ENCODE peak calls at places on chromosomes 7 and 10, in six cellular contexts. K is left ventricle myocardium inferior, V is WERI-Rb-1, C is transverse colon, W is PC-3, Q is fibroblast of lung. S is an unnamed sample. For H3K27me3 and H3K36me3, the result is how much of the 10 kb centered on the place peaks cover.

GRCh38 chr7:102883098-102883860 is 29.5 kb upstream of the LRRC17 start:
- DNase-seq in K (no peak), V (no peak), C (no peak), W (peak), Q (peak), S (no peak)

GRCh38 chr10:4427524-4427923 is 398.5 kb upstream of the AKR1E2 start:
- DNase-seq in K (no peak), V (no peak), C (no peak), W (no peak), Q (no peak), S (no peak)

GRCh38 chr7:77878500-77878899 is 79.9 kb downstream of the PHTF2 start:
- DNase-seq in K (no peak), V (no peak), C (no peak), W (no peak), Q (no peak), S (no peak)

GRCh38 chr7:8212638-8213037 is 49.3 kb downstream of the ICA1 start:
- DNase-seq in K (no peak), V (no peak), C (no peak), W (no peak), Q (no peak), S (no peak)

GRCh38 chr7:133429371-133429770 is 176.5 kb downstream of the EXOC4 start:
- DNase-seq in K (no peak), V (no peak), C (no peak), W (no peak), Q (no peak), S (no peak)

GRCh38 chr7:131369354-131369753 is 41.7 kb downstream of the MKLN1 start:
- DNase-seq in K (no peak), V (no peak), C (no peak), W (peak), Q (no peak), S (no peak)

GRCh38 chr7:33764752-33765451 is 140.4 kb upstream of the BMPER start:
- DNase-seq in K (no peak), V (no peak), C (no peak), W (peak), Q (peak), S (no peak)

GRCh38 chr10:2876032-2876431 is 191.3 kb upstream of the PFKP start:
- DNase-seq in K (no peak), V (no peak), C (no peak), W (no peak), Q (no peak), S (no peak)

GRCh38 chr10:95504187-95504800 is 56.9 kb downstream of the SORBS1 start:
- DNase-seq in K (no peak), V (no peak), C (no peak), W (no peak), Q (no peak), S (no peak)

GRCh38 chr10:91652364-91652763 is 19.5 kb upstream of the PPP1R3C start:
- DNase-seq in K (no peak), V (no peak), C (no peak), W (peak), Q (peak), S (no peak)

GRCh38 chr10:66747451-66747850 is 178.4 kb upstream of the LRRTM3 start:
- DNase-seq in K (no peak), V (no peak), C (no peak), W (peak), Q (peak), S (no peak)

DNA sequence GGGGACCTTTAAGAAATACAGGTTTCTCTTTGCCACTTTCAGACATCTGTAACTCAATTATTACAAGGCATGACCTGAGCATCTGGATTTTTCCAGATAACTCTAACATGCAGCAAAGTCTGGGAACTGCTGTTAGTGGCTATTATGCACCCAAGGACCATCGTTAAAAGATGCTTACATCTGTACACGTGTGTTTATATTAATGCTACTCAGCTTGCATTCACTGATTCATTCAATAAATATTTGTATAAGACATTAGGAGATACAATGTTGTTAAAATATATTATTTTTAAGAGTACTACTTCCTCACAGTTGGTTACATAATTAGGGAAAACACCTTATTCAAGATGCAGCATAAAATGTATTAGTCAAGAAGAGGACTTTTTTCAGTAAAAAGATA is 98.3 kb downstream of the FAS start:
- DNase-seq in K (no peak), V (no peak), C (no peak), W (no peak), Q (no peak), S (no peak)
- H3K4me3 ChIP-seq in K (no peak), V (no peak), C (no peak), W (no peak), Q (no peak), S (no peak)

DNA sequence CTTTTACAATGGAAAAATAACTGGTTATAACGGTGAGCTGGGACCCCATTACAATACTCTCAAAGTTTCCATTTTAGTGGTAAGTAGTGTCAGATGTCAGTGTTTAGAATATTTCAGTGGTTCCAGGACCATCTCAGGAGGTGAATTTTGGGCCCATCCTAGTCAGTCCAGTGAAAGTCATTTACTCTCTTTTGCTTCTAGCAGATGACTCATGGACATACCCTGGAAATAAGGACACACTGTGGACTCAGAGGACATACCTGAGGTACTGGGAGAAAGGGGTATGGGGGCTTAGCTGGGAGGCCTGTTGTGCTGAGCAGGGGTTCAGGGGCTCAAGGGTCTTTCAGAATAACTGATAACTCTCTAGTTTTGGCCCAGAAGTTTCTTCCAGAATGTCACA is 618 bp upstream of the GIMAP4 start:
- DNase-seq in K (no peak), V (no peak), C (no peak), W (no peak), Q (no peak), S (no peak)
- H3K27me3 ChIP-seq in K (under half), V (under half), C (under half), W (under half), Q (under half), S (under half)

GRCh38 chr10:77284797-77285196 is 352.8 kb downstream of the KCNMA1 start:
- DNase-seq in K (no peak), V (no peak), C (no peak), W (peak), Q (no peak), S (no peak)
- H3K36me3 ChIP-seq in K (under half), V (under half), C (under half), W (under half), Q (under half), S (under half)

GRCh38 chr7:70353948-70354335 is 755.7 kb downstream of the AUTS2 start:
- DNase-seq in K (no peak), V (no peak), C (no peak), W (no peak), Q (no peak), S (no peak)

GRCh38 chr7:70354409-70355169 is 756.3 kb downstream of the AUTS2 start:
- DNase-seq in K (no peak), V (peak), C (no peak), W (no peak), Q (no peak), S (no peak)

GRCh38 chr7:70356975-70357374 is 758.7 kb downstream of the AUTS2 start:
- DNase-seq in K (no peak), V (no peak), C (no peak), W (no peak), Q (no peak), S (no peak)

GRCh38 chr7:70356324-70356797 is 758.1 kb downstream of the AUTS2 start:
- DNase-seq in K (no peak), V (no peak), C (no peak), W (no peak), Q (no peak), S (no peak)

GRCh38 chr7:70355591-70356323 is 757.5 kb downstream of the AUTS2 start:
- DNase-seq in K (no peak), V (no peak), C (no peak), W (no peak), Q (no peak), S (no peak)
- H3K4me3 ChIP-seq in K (no peak), V (peak), C (no peak), W (no peak), Q (no peak), S (no peak)

S was measured in H7.